ENCODE peak calls at places on chromosomes 7 and 10, in four cellular contexts. G is body of pancreas, T is prostate gland, J is ovary. P is an unnamed sample.

GRCh38 chr7:73560035-73560835 is 2.7 kb upstream of the BCL7B start:
- DNase-seq in T (no peak), J (no peak), G (no peak), P (no peak)

GRCh38 chr10:130557181-130557580 is 421.0 kb downstream of the GLRX3 start:
- DNase-seq in J (no peak), G (no peak), T (no peak), P (no peak)

GRCh38 chr7:8058322-8058721 is 89.7 kb downstream of the GLCCI1 start:
- DNase-seq in J (no peak), T (no peak), G (no peak), P (no peak)

GRCh38 chr7:2818653-2819052 is 25.5 kb downstream of the GNA12 start:
- DNase-seq in T (no peak), G (no peak), J (no peak), P (no peak)

GRCh38 chr10:60167056-60167455 is 222.6 kb downstream of the ANK3 start:
- DNase-seq in G (no peak), T (no peak), J (no peak), P (no peak)

GRCh38 chr10:43440782-43441134 is 3.8 kb downstream of the ZNF487 start:
- DNase-seq in J (no peak), T (no peak), G (no peak), P (no peak)

GRCh38 chr10:4195214-4195613 is 410.2 kb upstream of the KLF6 start:
- DNase-seq in G (no peak), T (no peak), J (no peak), P (no peak)

GRCh38 chr10:35903021-35903420 is 260.9 kb upstream of the FZD8 start:
- DNase-seq in T (no peak), J (no peak), G (no peak), P (no peak)

GRCh38 chr7:150903627-150904026 is 51.3 kb downstream of the AOC1 start:
- DNase-seq in T (peak; percentile 84), G (peak; percentile 84), J (no peak), P (no peak)

DNA sequence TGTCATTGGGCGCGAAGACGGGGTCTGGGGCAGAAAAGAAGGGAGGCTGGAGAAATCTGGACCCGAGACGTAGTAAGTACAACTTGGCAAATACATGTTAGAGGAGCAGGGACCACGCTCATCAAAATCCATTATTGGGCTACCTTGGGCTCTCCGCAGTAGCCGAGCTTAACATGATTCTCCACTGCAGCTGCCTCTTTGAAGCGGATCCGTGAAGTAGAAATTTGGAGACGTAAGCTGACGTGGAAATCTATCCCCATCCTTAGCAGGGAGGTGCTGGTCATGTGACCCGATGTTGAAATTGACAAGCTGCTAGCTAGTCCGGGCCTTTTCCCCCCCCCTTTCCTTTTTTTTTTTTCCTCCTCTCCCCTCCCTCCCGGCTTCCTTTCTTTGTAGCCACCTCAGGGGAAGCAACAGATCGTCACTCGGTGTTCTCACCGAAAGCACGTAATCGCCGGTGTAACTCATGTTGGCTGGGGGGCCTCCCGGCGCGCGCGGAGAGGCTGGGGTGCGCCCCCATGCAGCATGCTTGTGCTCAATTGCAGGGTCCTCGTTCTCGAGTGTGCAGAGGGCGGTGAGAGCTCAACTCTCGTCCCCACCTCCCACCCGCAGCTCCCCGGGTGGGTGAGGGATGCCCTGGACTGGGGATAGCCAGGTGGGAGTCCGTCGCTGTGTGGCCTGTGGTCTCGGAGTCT is at the start of gene HOXA11:
- DNase-seq in T (peak; percentile 96), G (no peak), J (no peak), P (peak; percentile 83)
- TF ChIP-seq POLR2A in T (peak; percentile 81), G (no peak), J (no peak), P (no peak)

DNA sequence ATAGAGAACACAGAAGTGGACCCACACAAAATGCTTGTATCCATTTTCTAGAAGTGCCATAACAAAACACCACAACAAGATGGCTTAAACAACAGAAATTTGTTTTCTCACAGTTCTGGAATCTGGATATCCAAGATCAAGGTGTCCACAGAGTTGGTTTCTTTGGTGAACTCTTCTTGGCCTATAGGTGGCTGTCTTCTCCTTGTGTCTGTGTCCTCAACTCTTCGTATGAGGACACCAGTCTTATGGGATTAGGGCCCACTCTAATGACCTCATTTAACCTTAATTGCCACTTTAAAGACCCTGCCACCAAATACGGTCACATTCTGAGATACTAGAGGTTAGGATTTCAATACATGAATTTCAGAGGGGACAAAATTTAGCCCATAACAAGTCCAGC is 30.8 kb upstream of the C10orf71 start:
- DNase-seq in G (no peak), T (no peak), J (no peak), P (no peak)
- TF ChIP-seq CTCF in G (no peak), T (no peak), J (no peak), P (no peak)

DNA sequence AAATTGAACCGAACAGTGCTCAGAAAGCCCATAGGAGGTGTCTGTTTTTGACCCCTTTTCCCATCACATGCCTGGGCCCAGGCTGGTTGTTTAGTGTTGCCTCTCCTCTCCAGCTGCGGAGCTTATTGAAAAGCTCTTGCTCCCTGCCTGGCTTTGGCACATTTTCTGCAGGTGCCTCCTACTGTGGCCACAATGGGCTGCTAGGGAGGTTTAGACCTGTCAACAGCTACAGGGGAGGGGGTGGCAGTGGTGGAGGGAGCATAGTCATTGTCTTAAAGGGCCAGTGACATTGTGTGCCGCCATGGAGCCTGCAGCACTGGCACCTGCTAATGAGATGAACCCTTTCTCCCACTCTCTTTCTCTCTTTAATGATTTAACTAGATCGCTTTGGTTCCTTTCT is 13.2 kb upstream of the ENO4 start:
- DNase-seq in T (no peak), G (no peak), J (no peak), P (no peak)
- TF ChIP-seq POLR2A in T (no peak), G (no peak), J (no peak), P (no peak)

GRCh38 chr10:7817984-7818294 is 366 bp upstream of the TAF3 start:
- DNase-seq in J (no peak), G (no peak), T (no peak), P (no peak)

GRCh38 chr10:7817576-7817975 is 729 bp upstream of the TAF3 start:
- DNase-seq in J (no peak), G (no peak), T (no peak), P (no peak)

GRCh38 chr10:7818295-7819125 is at the start of gene TAF3:
- DNase-seq in G (peak; percentile 94), T (peak; percentile 86), J (peak; percentile 91), P (peak; percentile 85)

GRCh38 chr10:7824251-7824650 is 5.9 kb downstream of the TAF3 start:
- DNase-seq in T (no peak), J (no peak), G (no peak), P (no peak)

GRCh38 chr10:7819126-7819470 is 793 bp downstream of the TAF3 start:
- DNase-seq in J (no peak), T (peak; percentile 39), G (peak; percentile 67), P (no peak)
- TF ChIP-seq CTCF in J (no peak), T (no peak), G (peak; percentile 12), P (no peak)

GRCh38 chr7:66082083-66082482 is 6.5 kb downstream of the ASL start:
- DNase-seq in J (no peak), T (no peak), G (no peak), P (no peak)

GRCh38 chr7:66082886-66083415 is 7.3 kb downstream of the ASL start:
- DNase-seq in T (no peak), G (no peak), J (no peak), P (no peak)

GRCh38 chr7:66076459-66077329 is 1.1 kb downstream of the ASL start:
- DNase-seq in T (no peak), G (peak; percentile 65), J (no peak), P (no peak)

GRCh38 chr7:66075590-66076458 is at the start of gene ASL:
- DNase-seq in T (peak; percentile 94), J (peak; percentile 94), G (peak; percentile 97), P (peak; percentile 98)

DNA sequence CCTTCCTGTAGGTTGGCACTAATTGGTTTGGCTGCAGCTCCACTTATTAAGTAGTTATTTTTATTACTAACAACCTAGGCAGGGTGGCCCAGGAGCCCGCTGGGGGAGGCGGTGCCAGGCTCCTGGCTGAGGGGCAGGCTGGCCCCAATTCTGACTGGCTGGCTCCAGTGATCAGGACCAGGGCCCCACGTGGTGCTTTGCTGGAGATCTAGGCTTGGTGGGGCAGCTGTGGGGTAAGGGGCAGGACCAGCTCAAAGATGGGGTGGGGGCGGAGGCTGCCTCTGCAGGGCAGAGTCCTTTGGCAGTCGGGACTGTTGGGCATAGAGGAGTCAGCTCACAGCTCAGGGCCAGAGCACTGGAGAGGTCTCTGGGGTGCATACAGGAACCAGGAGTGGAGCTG is 2.4 kb downstream of the ASL start:
- DNase-seq in T (no peak), G (no peak), J (no peak), P (no peak)
- TF ChIP-seq POLR2A in T (no peak), G (no peak), J (no peak), P (no peak)

DNA sequence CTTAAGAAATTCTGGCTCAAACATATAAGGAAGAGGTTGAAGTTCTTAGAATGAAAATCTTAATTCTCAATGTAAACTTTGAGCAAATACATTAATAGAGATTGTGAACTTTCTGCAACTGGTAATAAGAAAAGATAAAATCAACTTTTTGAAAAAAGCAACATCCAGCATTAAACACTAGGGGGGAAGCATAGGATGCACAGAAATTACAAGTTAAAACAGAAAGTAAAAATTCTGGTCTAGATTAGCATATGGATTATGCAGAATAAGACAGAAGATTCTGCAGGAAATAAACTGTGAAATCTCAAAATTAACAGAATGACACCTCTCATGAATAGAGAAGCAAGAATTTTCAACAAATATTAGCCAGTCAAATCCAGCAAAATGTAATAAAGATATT is 38.0 kb upstream of the CAV2 start:
- DNase-seq in T (no peak), J (no peak), G (no peak), P (no peak)
- TF ChIP-seq CTCF in T (no peak), J (no peak), G (no peak), P (no peak)

GRCh38 chr10:79201706-79202105 is 132.9 kb downstream of the ZMIZ1 start:
- DNase-seq in J (no peak), T (no peak), G (no peak), P (no peak)
- TF ChIP-seq POLR2A in J (no peak), T (no peak), G (no peak), P (no peak)

P was measured in lower leg skin.